ENCODE peak calls at places on chromosomes 5 and 9, in seven cellular contexts. A is GM12891, Y is K562, C is GM12878, R is H1, X is SK-N-SH, M is HepG2. I is an unnamed sample.

GRCh38 chr5:82165740-82166530 is 112.2 kb downstream of the RPS23 start:
- DNase-seq in Y (peak), R (no peak), X (peak), M (peak), C (peak), A (no peak), I (no peak)

GRCh38 chr5:143329843-143330242 is 73.6 kb downstream of the NR3C1 start:
- DNase-seq in R (no peak), C (no peak), A (no peak), M (no peak), X (no peak), Y (no peak), I (no peak)

GRCh38 chr9:129416831-129417604 is 203.9 kb downstream of the C9orf50 start:
- DNase-seq in R (no peak), M (no peak), X (no peak), C (no peak), Y (no peak), A (no peak), I (no peak)

GRCh38 chr9:17824191-17824926 is 245.5 kb downstream of the SH3GL2 start:
- DNase-seq in C (no peak), A (no peak), X (no peak), Y (no peak), R (no peak), M (peak), I (no peak)

GRCh38 chr9:112348257-112348992 is 15.0 kb upstream of the PTBP3 start:
- DNase-seq in C (no peak), A (no peak), X (peak), Y (no peak), R (peak), M (peak), I (peak)

GRCh38 chr9:75451505-75451904 is 363.2 kb downstream of the OSTF1 start:
- DNase-seq in X (no peak), R (no peak), Y (no peak), A (no peak), M (no peak), C (no peak), I (no peak)

GRCh38 chr9:93088656-93089015 is 7.4 kb upstream of the CARD19 start:
- DNase-seq in M (no peak), X (peak), R (no peak), Y (no peak), A (no peak), C (no peak), I (no peak)

GRCh38 chr9:114005371-114006154 is 72.5 kb downstream of the AMBP start:
- DNase-seq in R (peak), M (no peak), X (no peak), C (no peak), A (no peak), Y (no peak), I (no peak)

GRCh38 chr5:56543431-56544385 is 271.6 kb upstream of the MAP3K1 start:
- DNase-seq in M (no peak), C (no peak), X (no peak), R (no peak), A (no peak), Y (no peak), I (no peak)

GRCh38 chr5:138655530-138656245 is 80.5 kb upstream of the HSPA9 start:
- DNase-seq in X (no peak), Y (no peak), R (no peak), C (no peak), A (no peak), M (peak), I (no peak)

GRCh38 chr9:34578241-34579096 is 11.1 kb downstream of the CNTFR start:
- DNase-seq in R (peak), Y (no peak), C (no peak), M (no peak), A (no peak), X (peak), I (no peak)

GRCh38 chr9:128818839-128819715 is 777 bp downstream of the ENDOG start:
- DNase-seq in Y (no peak), R (peak), C (no peak), X (peak), M (no peak), A (peak), I (peak)

GRCh38 chr5:149702953-149703646 is 27.0 kb upstream of the PPARGC1B start:
- DNase-seq in A (no peak), C (no peak), M (no peak), R (no peak), Y (peak), X (no peak), I (no peak)

GRCh38 chr5:131394128-131394527 is 130.3 kb downstream of the CDC42SE2 start:
- DNase-seq in Y (no peak), X (no peak), M (no peak), C (peak), A (no peak), R (no peak), I (no peak)

GRCh38 chr5:103262422-103262871 is 3.9 kb downstream of the MACIR start:
- DNase-seq in Y (no peak), C (no peak), A (no peak), X (no peak), R (no peak), M (no peak), I (no peak)

GRCh38 chr5:158731014-158731413 is 368.7 kb downstream of the EBF1 start:
- DNase-seq in M (no peak), Y (no peak), C (no peak), X (no peak), A (no peak), R (no peak), I (no peak)

GRCh38 chr9:68768619-68769018 is 63.6 kb downstream of the PIP5K1B start:
- DNase-seq in Y (no peak), M (no peak), R (no peak), A (no peak), X (no peak), C (no peak), I (no peak)

GRCh38 chr5:125489146-125489545 is 742.7 kb upstream of the ZNF608 start:
- DNase-seq in X (no peak), Y (no peak), M (no peak), A (no peak), R (no peak), C (no peak), I (no peak)

GRCh38 chr9:131186622-131187021 is 61.2 kb downstream of the NUP214 start:
- DNase-seq in Y (no peak), A (no peak), X (no peak), C (no peak), M (no peak), R (no peak), I (no peak)

GRCh38 chr5:172768098-172768572 is 2.9 kb downstream of the DUSP1 start:
- DNase-seq in Y (no peak), X (no peak), C (no peak), R (no peak), A (no peak), M (no peak), I (no peak)

GRCh38 chr5:171420429-171421231 is 1.2 kb downstream of the FGF18 start:
- DNase-seq in R (no peak), A (no peak), Y (no peak), X (peak), M (no peak), C (no peak), I (no peak)

GRCh38 chr9:112831281-112831851 is 59.3 kb downstream of the SLC46A2 start:
- DNase-seq in A (no peak), X (no peak), M (no peak), C (no peak), R (no peak), Y (no peak), I (no peak)

GRCh38 chr9:97930972-97931371 is 7.0 kb downstream of the HEMGN start:
- DNase-seq in C (no peak), M (no peak), X (no peak), A (no peak), R (no peak), Y (no peak), I (no peak)

DNA sequence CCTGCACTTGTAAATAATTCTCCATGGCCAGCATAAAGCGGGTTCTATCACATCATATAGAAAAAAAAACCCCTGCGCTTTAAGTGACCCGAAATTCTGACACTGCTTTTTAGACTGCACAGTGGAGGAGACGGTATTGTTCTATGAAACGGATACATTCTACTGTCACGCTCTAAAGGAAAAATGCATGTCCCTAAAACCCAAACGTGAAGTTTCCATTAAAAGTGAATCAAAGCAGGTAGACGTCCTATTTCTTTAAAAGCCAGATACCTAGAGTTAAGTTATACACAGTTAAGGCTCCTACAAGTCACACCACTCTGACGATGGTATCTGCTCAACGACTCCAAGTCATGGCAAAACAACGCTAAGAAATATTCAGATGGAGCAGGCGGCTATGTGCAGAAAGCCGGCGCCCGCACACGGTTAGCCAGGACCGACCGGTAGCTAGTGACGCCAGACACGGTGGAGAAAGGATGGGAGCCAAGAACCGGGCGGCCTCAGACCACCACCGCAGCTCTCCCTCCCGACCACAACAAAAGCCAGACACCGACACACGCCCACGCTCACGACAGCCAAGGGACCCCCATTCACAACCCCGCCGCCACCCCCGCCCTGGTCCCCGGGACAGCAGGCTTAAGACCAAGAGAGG is 752 bp downstream of the SKP1 start:
- DNase-seq in Y (no peak), A (no peak), X (no peak), R (no peak), C (no peak), M (no peak), I (peak)
- TF ChIP-seq TAF1 in Y (no peak), A (no peak), X (no peak), R (no peak), C (no peak), M (no peak), I (no peak)

DNA sequence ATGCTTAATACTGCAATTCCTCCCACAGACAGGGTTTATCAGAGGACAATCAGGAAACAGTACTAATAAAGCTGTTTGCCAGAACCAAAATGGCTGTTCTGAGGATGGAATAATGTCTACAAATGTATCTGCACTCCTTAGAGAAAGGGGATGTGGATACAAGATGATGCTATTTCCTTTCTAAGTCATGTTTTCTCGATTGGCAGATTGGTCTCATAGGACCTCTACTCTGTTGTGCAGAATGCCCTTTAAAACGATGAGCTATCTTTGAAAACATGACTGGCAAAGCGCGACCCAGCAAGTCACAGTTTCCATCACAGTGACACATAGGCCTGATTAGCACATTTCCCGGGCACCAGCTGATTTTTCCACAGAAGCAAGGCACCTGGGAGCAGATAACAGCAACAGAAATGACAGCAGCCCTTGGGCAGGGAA is 54.0 kb downstream of the AOPEP start:
- DNase-seq in C (no peak), X (peak), M (no peak), Y (no peak), A (no peak), R (no peak), I (no peak)
- TF ChIP-seq TAF1 in C (no peak), X (no peak), M (no peak), Y (no peak), A (no peak), R (no peak), I (no peak)

GRCh38 chr5:93929146-93929545 is 187.7 kb upstream of the POU5F2 start:
- DNase-seq in X (no peak), A (no peak), R (no peak), M (no peak), Y (no peak), C (no peak), I (no peak)
- TF ChIP-seq TAF1 in X (no peak), A (no peak), R (no peak), M (no peak), Y (no peak), C (no peak), I (no peak)

DNA sequence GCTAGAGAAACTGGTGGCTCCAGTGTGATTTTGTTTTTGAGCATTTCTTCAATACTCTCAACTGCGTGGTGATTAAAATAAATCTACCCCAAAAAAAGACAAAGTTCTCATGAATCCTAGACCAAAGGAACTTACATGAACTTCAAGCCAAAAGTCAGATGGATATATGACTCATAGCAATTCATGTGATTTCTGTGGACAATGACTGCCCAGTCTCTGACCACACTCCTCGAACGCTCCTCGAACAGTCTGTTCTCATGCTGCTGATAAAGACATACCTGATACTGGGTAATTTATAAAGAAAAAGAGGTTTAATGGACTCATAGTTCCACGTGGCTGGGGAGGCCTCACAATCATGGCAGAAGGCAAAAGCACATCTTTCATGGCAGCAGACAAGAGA is 46.4 kb upstream of the CEP78 start:
- DNase-seq in R (no peak), A (no peak), X (no peak), Y (no peak), C (no peak), M (no peak), I (no peak)
- TF ChIP-seq TAF1 in R (no peak), A (no peak), X (no peak), Y (no peak), C (no peak), M (no peak), I (no peak)

DNA sequence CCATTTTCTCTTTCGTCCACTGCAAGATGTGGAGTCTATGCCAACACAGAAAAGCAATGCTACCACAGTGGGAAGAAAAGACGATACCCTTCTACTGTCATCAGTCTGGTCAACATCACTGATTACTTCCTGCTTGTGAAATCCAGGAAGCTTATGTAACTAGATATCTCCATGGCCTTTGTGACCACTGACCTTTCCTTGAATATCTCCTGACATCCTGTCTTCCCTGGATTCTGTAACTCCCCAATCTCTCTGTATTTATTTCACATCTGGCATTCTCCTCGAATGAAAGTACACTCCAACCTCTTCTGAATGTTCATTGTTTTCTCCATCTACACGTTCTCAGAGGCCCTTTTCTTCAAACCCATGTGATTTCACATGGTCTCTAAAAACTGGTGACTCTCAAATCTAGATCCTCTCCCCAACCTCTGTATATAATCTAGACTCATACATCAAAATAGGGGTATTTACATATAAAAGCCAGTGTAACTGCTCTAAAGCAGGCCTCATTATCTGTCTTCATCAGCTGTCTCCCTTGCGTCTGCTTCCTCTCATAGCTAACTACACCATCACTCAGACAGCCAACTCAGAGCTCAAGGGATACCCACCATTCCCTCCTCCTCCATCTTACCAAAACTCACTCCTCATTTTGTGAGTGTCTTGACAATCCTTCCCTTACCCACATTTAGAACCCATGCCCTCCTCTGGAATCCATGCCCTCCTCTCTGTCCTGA is 156.8 kb downstream of the SEMA5A start:
- DNase-seq in A (no peak), C (no peak), M (no peak), Y (no peak), X (peak), R (no peak), I (no peak)
- TF ChIP-seq TAF1 in A (no peak), C (no peak), M (no peak), Y (no peak), X (no peak), R (no peak), I (no peak)

GRCh38 chr5:6750142-6750840 is 37.1 kb downstream of the TENT4A start:
- DNase-seq in C (no peak), A (no peak), M (no peak), Y (no peak), X (no peak), R (no peak), I (no peak)
- TF ChIP-seq TAF1 in C (no peak), A (no peak), M (no peak), Y (no peak), X (no peak), R (no peak), I (no peak)

GRCh38 chr9:31372796-31373587 is 1011.5 kb upstream of the ACO1 start:
- DNase-seq in Y (no peak), A (no peak), M (no peak), R (no peak), C (no peak), X (no peak), I (no peak)
- TF ChIP-seq TAF1 in Y (no peak), A (no peak), M (no peak), R (no peak), C (no peak), X (no peak), I (no peak)

DNA sequence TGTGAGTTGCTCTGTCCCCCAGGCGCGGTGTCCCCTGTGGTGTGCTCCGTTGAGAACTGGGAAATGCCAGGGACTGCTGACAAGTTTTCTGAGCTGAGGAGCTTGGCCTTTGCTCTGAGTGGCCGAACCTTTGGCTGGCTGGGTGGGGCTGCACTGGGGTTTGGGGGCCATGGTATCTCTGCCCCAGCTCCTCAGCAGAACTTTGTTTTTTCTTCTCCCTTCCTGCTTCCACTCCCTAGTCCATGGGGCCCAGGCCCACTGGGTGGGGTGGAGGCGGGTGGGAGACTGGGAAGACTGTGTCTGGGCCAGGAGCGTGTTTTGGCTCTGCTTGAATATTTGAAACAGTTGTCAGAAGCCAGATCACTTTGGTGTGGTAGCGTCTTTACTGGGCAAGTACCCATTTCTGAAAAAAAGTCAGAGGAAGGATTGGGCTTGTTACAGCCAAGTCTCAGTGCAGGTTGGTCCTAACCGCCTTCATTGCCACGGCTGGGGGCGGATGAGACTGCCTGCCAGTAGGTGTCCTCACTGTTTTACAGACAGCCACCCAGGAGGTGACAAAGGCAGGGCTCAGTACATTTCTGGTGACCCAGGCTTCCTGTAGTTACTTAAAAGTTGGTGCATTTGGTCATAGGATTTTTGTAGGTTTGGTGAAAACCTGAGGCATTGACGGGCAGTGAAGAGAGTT is 92.7 kb downstream of the DAB2IP start:
- DNase-seq in C (no peak), Y (peak), X (peak), R (no peak), A (peak), M (peak), I (peak)
- TF ChIP-seq TAF1 in C (no peak), Y (no peak), X (no peak), R (no peak), A (no peak), M (no peak), I (no peak)

GRCh38 chr5:40453689-40454088 is 226.0 kb upstream of the PTGER4 start:
- DNase-seq in C (no peak), A (no peak), Y (no peak), X (no peak), M (no peak), R (no peak), I (no peak)
- TF ChIP-seq TAF1 in C (no peak), A (no peak), Y (no peak), X (no peak), M (no peak), R (no peak), I (no peak)